ENCODE peak calls at places on chromosomes 3 and 15, in six cellular contexts. One of them, this sample, is unnamed.

GRCh38 chr3:17384567-17385296 is 357.7 kb downstream of the TBC1D5 start:
- DNase-seq in ascending aorta: no peak
- DNase-seq in transverse colon: no peak
- DNase-seq in neuronal stem cell: no peak
- DNase-seq in ovary: no peak
- DNase-seq in testis: no peak
- DNase-seq in this sample: no peak

GRCh38 chr3:195352895-195353488 is 82.0 kb upstream of the XXYLT1 start:
- DNase-seq in ascending aorta: no peak
- DNase-seq in testis: no peak
- DNase-seq in ovary: no peak
- DNase-seq in transverse colon: no peak
- DNase-seq in neuronal stem cell: no peak
- DNase-seq in this sample: no peak

GRCh38 chr3:150639262-150639661 is 36.1 kb downstream of the SELENOT start:
- DNase-seq in neuronal stem cell: no peak
- DNase-seq in ovary: no peak
- DNase-seq in ascending aorta: no peak
- DNase-seq in transverse colon: no peak
- DNase-seq in testis: no peak
- DNase-seq in this sample: no peak

GRCh38 chr3:146222204-146223046 is 28.5 kb downstream of the PLSCR4 start:
- DNase-seq in testis: no peak
- DNase-seq in neuronal stem cell: no peak
- DNase-seq in transverse colon: peak; percentile 63
- DNase-seq in ascending aorta: no peak
- DNase-seq in ovary: no peak
- DNase-seq in this sample: no peak

GRCh38 chr3:136305879-136306278 is 55.7 kb downstream of the PCCB start:
- DNase-seq in transverse colon: no peak
- DNase-seq in ascending aorta: no peak
- DNase-seq in neuronal stem cell: no peak
- DNase-seq in ovary: no peak
- DNase-seq in testis: no peak
- DNase-seq in this sample: no peak

GRCh38 chr3:55333923-55334322 is 153.2 kb downstream of the WNT5A start:
- DNase-seq in ovary: no peak
- DNase-seq in testis: no peak
- DNase-seq in ascending aorta: no peak
- DNase-seq in neuronal stem cell: no peak
- DNase-seq in transverse colon: no peak
- DNase-seq in this sample: no peak

GRCh38 chr3:100653731-100654309 is 44.4 kb downstream of the ADGRG7 start:
- DNase-seq in testis: no peak
- DNase-seq in transverse colon: no peak
- DNase-seq in neuronal stem cell: peak; percentile 24
- DNase-seq in ascending aorta: no peak
- DNase-seq in ovary: no peak
- DNase-seq in this sample: no peak

GRCh38 chr3:119588112-119588511 is 8.8 kb downstream of the ADPRH start:
- DNase-seq in neuronal stem cell: no peak
- DNase-seq in ascending aorta: no peak
- DNase-seq in transverse colon: peak; percentile 63
- DNase-seq in ovary: no peak
- DNase-seq in testis: peak; percentile 43
- DNase-seq in this sample: peak; percentile 45

GRCh38 chr3:105880681-105881290 is 12.0 kb upstream of the CBLB start:
- DNase-seq in testis: no peak
- DNase-seq in ovary: no peak
- DNase-seq in transverse colon: no peak
- DNase-seq in neuronal stem cell: no peak
- DNase-seq in ascending aorta: no peak
- DNase-seq in this sample: no peak

GRCh38 chr3:160478338-160478737 is 28.8 kb upstream of the TRIM59 start:
- DNase-seq in ovary: no peak
- DNase-seq in ascending aorta: no peak
- DNase-seq in transverse colon: no peak
- DNase-seq in testis: no peak
- DNase-seq in neuronal stem cell: no peak
- DNase-seq in this sample: no peak

GRCh38 chr3:136957751-136958288 is at the start of gene IL20RB:
- DNase-seq in testis: no peak
- DNase-seq in transverse colon: no peak
- DNase-seq in ascending aorta: no peak
- DNase-seq in ovary: no peak
- DNase-seq in neuronal stem cell: no peak
- DNase-seq in this sample: peak; percentile 17

GRCh38 chr3:13353936-13354542 is 66.1 kb downstream of the NUP210 start:
- DNase-seq in ascending aorta: no peak
- DNase-seq in neuronal stem cell: no peak
- DNase-seq in transverse colon: no peak
- DNase-seq in ovary: no peak
- DNase-seq in testis: no peak
- DNase-seq in this sample: no peak

GRCh38 chr3:147422934-147423599 is 13.9 kb downstream of the ZIC1 start:
- DNase-seq in ascending aorta: no peak
- DNase-seq in transverse colon: no peak
- DNase-seq in neuronal stem cell: peak; percentile 61
- DNase-seq in testis: no peak
- DNase-seq in ovary: no peak
- DNase-seq in this sample: no peak

GRCh38 chr15:77532067-77532710 is 100.5 kb downstream of the LINGO1 start:
- DNase-seq in ascending aorta: no peak
- DNase-seq in testis: no peak
- DNase-seq in ovary: no peak
- DNase-seq in transverse colon: no peak
- DNase-seq in neuronal stem cell: no peak
- DNase-seq in this sample: no peak

GRCh38 chr3:7630925-7631324 is 770.0 kb downstream of the GRM7 start:
- DNase-seq in ovary: peak; percentile 10
- DNase-seq in neuronal stem cell: no peak
- DNase-seq in ascending aorta: no peak
- DNase-seq in testis: peak; percentile 24
- DNase-seq in transverse colon: peak; percentile 7
- DNase-seq in this sample: no peak

DNA sequence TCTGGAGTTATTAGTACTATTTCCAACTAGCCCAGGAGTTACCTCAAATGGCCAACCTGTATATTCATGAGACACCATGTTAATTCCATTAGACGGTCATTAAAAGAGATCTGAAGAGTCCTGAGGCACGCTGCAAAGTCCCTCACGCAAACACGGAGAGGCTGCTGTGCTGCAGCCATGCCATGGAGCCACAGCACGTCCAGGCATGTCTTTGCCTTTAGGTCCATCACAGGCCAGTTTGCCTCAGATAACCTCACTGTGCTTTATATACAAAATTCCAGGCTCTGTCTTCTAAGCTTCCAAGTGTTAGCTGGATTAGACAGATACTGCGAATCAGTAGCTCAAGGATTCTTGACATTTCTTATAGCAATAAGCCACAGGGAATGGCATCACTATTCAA is 9.8 kb upstream of the PLAAT1 start:
- DNase-seq in neuronal stem cell: no peak
- DNase-seq in testis: no peak
- DNase-seq in transverse colon: no peak
- DNase-seq in ascending aorta: no peak
- DNase-seq in ovary: no peak
- DNase-seq in this sample: no peak
- H3K4me1 ChIP-seq in neuronal stem cell: no peaks in the 10 kb centered on the region
- H3K4me1 ChIP-seq in testis: no peaks in the 10 kb centered on the region
- H3K4me1 ChIP-seq in transverse colon: no peaks in the 10 kb centered on the region
- H3K4me1 ChIP-seq in ascending aorta: no peaks in the 10 kb centered on the region
- H3K4me1 ChIP-seq in ovary: no peaks in the 10 kb centered on the region
- H3K4me1 ChIP-seq in this sample: no peaks in the 10 kb centered on the region

GRCh38 chr3:141427764-141428163 is 59.1 kb upstream of the RASA2 start:
- DNase-seq in transverse colon: no peak
- DNase-seq in neuronal stem cell: no peak
- DNase-seq in testis: no peak
- DNase-seq in ovary: no peak
- DNase-seq in ascending aorta: no peak
- DNase-seq in this sample: no peak

GRCh38 chr3:141429371-141430035 is 57.3 kb upstream of the RASA2 start:
- DNase-seq in transverse colon: no peak
- DNase-seq in testis: no peak
- DNase-seq in ovary: no peak
- DNase-seq in ascending aorta: no peak
- DNase-seq in neuronal stem cell: no peak
- DNase-seq in this sample: no peak

GRCh38 chr3:141426404-141427034 is 58.2 kb downstream of the ZBTB38 start:
- DNase-seq in ascending aorta: no peak
- DNase-seq in transverse colon: peak; percentile 85
- DNase-seq in neuronal stem cell: no peak
- DNase-seq in testis: peak; percentile 95
- DNase-seq in ovary: peak; percentile 89
- DNase-seq in this sample: peak; percentile 65

GRCh38 chr3:141422961-141423582 is 54.8 kb downstream of the ZBTB38 start:
- DNase-seq in transverse colon: no peak
- DNase-seq in testis: no peak
- DNase-seq in ascending aorta: no peak
- DNase-seq in neuronal stem cell: no peak
- DNase-seq in ovary: no peak
- DNase-seq in this sample: no peak

DNA sequence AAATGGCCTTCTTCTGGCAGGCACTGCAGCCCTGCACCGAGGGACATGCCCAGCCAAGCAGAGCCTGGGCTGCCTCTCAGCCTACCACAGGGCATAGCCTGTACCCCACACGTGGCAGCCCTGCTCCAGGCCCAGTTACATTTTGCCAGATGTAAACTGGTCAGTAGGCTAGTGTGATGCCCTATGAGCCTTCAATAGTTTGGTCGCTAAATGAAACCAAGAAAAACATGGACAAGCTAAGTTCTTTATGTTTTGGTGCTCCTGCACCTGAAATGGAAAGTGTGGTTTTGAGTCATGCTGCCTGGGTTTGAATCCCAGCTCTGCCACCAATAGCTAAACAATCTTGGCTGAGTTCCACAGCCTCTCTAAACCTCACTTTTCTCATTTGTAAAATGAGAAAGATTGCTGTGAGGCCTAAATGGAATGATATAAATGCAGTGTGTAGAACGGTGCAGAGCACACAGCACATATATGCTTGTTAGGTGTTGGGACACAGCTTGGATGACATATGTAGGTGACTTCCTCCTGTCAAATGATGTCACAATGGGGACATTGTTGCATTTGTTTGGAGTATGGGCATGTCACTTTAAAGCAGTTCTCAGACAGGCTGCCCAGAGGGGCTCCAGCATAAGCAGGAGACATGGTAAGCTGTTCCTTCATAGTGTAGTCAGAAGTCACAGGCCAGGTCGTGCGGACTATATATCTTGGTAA is 57.4 kb downstream of the ZBTB38 start:
- DNase-seq in ovary: no peak
- DNase-seq in neuronal stem cell: no peak
- DNase-seq in transverse colon: no peak
- DNase-seq in testis: no peak
- DNase-seq in ascending aorta: no peak
- DNase-seq in this sample: no peak
- H3K4me1 ChIP-seq in ovary: peaks cover 22% of the 10 kb centered on the region
- H3K4me1 ChIP-seq in neuronal stem cell: no peaks in the 10 kb centered on the region
- H3K4me1 ChIP-seq in transverse colon: peaks cover 41% of the 10 kb centered on the region
- H3K4me1 ChIP-seq in testis: peaks cover 24% of the 10 kb centered on the region
- H3K4me1 ChIP-seq in ascending aorta: peaks cover 55% of the 10 kb centered on the region
- H3K4me1 ChIP-seq in this sample: peaks cover 34% of the 10 kb centered on the region

DNA sequence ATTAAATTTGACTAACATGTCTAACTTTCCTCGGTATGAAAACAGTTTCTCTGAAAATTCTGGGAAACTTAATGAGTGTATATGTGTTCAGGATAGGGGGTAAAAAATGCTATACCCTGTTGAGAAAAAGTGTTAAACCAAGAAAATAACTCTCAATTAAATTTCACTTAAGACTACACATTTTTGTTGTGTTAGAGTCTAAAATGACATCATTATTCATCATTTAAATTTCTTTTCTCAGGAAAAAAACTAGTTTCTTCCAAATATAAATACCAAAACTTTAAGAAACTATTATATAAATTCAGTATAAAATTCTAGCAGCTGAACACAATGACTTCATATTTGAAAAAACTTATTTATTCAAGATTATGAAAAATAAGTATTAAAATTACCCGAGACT is 52.2 kb downstream of the ZNF148 start:
- DNase-seq in transverse colon: no peak
- DNase-seq in ascending aorta: no peak
- DNase-seq in ovary: no peak
- DNase-seq in testis: no peak
- DNase-seq in neuronal stem cell: no peak
- DNase-seq in this sample: no peak
- H3K4me1 ChIP-seq in transverse colon: no peaks in the 10 kb centered on the region
- H3K4me1 ChIP-seq in ascending aorta: no peaks in the 10 kb centered on the region
- H3K4me1 ChIP-seq in ovary: no peaks in the 10 kb centered on the region
- H3K4me1 ChIP-seq in testis: no peaks in the 10 kb centered on the region
- H3K4me1 ChIP-seq in neuronal stem cell: peaks cover 1% of the 10 kb centered on the region
- H3K4me1 ChIP-seq in this sample: no peaks in the 10 kb centered on the region

DNA sequence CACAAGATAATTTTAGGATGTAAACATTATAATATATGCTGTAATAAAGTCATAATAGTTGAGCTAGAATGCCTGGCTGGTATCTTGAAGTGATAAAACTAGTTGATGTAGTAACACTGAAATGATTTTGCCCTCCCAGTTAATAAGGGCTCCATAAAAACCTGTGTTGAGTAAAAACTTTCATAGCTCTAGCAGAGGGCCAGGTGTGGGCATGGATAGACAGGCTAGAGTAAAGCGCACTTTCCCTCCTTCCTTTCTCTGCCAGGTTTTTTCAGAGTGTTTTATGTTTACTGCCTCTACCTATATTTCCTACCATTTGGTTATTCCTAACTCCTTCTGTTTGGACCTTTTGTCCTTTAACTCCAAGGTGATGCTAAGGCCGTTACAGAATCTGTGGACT is 25.3 kb downstream of the CHD2 start:
- DNase-seq in ovary: no peak
- DNase-seq in neuronal stem cell: no peak
- DNase-seq in transverse colon: no peak
- DNase-seq in ascending aorta: no peak
- DNase-seq in testis: no peak
- DNase-seq in this sample: no peak
- H3K4me1 ChIP-seq in ovary: peaks cover 4% of the 10 kb centered on the region
- H3K4me1 ChIP-seq in neuronal stem cell: no peaks in the 10 kb centered on the region
- H3K4me1 ChIP-seq in transverse colon: peaks cover 54% of the 10 kb centered on the region
- H3K4me1 ChIP-seq in ascending aorta: peaks cover 30% of the 10 kb centered on the region
- H3K4me1 ChIP-seq in testis: peaks cover 11% of the 10 kb centered on the region
- H3K4me1 ChIP-seq in this sample: peaks cover 35% of the 10 kb centered on the region

DNA sequence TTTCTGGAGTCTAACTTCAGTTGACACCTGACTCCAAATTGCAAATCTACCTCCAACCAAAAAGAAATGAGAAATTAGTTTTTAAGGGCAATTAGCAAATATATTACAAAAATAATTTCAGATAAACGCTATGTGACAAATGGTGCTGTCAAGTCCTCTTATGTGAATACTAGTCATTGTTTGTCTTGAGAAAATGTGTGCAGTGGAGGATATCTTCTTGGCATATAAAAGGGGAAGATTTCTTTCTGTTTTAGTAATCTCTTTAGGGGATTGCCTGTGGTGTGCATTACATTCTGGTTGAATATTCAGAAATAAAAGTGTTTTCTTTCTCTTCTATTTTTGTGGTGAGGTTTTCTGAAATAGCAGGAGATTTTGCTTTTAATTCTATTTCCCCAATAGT is 3.0 kb upstream of the GCSAM start:
- DNase-seq in transverse colon: no peak
- DNase-seq in testis: no peak
- DNase-seq in ascending aorta: no peak
- DNase-seq in neuronal stem cell: no peak
- DNase-seq in ovary: no peak
- DNase-seq in this sample: no peak
- H3K4me1 ChIP-seq in transverse colon: no peaks in the 10 kb centered on the region
- H3K4me1 ChIP-seq in testis: peaks cover 3% of the 10 kb centered on the region
- H3K4me1 ChIP-seq in ascending aorta: no peaks in the 10 kb centered on the region
- H3K4me1 ChIP-seq in neuronal stem cell: peaks cover 8% of the 10 kb centered on the region
- H3K4me1 ChIP-seq in ovary: no peaks in the 10 kb centered on the region
- H3K4me1 ChIP-seq in this sample: peaks cover 16% of the 10 kb centered on the region

This sample was measured in tibial nerve.